ENCODE peak calls at places on chromosomes 2 and 18, in four cellular contexts. O is activated gamma-delta T cell; W is activated naive CD4-positive, alpha-beta T cell; Q is NK-92 treated with Interleukin-12 subunit alpha and Interleukin-12 subunit beta, amount 100 ng/mL, for 24 hours. S is an unnamed sample.

GRCh38 chr2:36468463-36469266 is 113.1 kb downstream of the CRIM1 start:
- DNase-seq in Q (no peak), W (no peak), O (no peak), S (no peak)

GRCh38 chr2:199458806-199459285 is 1.1 kb upstream of the SATB2 start:
- DNase-seq in Q (no peak), O (no peak), W (no peak), S (no peak)

GRCh38 chr2:27832396-27832795 is 57.8 kb downstream of the RBKS start:
- DNase-seq in W (no peak), O (no peak), Q (no peak), S (no peak)

GRCh38 chr18:63454497-63454896 is 22.3 kb upstream of the SERPINB5 start:
- DNase-seq in Q (no peak), W (no peak), O (no peak), S (no peak)

GRCh38 chr2:200703132-200703925 is 108.4 kb upstream of the BZW1 start:
- DNase-seq in Q (no peak), W (no peak), O (no peak), S (peak)

GRCh38 chr18:3998698-3999333 is 456.3 kb downstream of the DLGAP1 start:
- DNase-seq in O (no peak), Q (no peak), W (no peak), S (peak)

GRCh38 chr2:86393521-86394490 is 47.4 kb upstream of the KDM3A start:
- DNase-seq in O (no peak), W (no peak), Q (no peak), S (no peak)

GRCh38 chr2:121346886-121347285 is 61.9 kb upstream of the TFCP2L1 start:
- DNase-seq in W (no peak), Q (no peak), O (no peak), S (no peak)

GRCh38 chr2:58497189-58497588 is 256.1 kb upstream of the FANCL start:
- DNase-seq in W (no peak), Q (no peak), O (no peak), S (peak)

GRCh38 chr2:96109931-96110511 is 6.3 kb downstream of the ADRA2B start:
- DNase-seq in W (no peak), Q (no peak), O (no peak), S (no peak)

GRCh38 chr18:68219274-68219673 is 495.6 kb downstream of the TMX3 start:
- DNase-seq in Q (no peak), W (no peak), O (no peak), S (no peak)

GRCh38 chr18:79625195-79625923 is 54.2 kb upstream of the CTDP1 start:
- DNase-seq in W (no peak), O (no peak), Q (no peak), S (no peak)

GRCh38 chr2:183179156-183179555 is 54.9 kb downstream of the NUP35 start:
- DNase-seq in W (no peak), Q (no peak), O (no peak), S (peak)

GRCh38 chr2:44168684-44169154 is at the start of gene PPM1B:
- DNase-seq in W (peak), Q (peak), O (peak), S (no peak)

GRCh38 chr18:68484241-68484640 is 230.7 kb downstream of the TMX3 start:
- DNase-seq in O (no peak), Q (no peak), W (no peak), S (no peak)

GRCh38 chr2:7736646-7737305 is 819.6 kb downstream of the RNF144A start:
- DNase-seq in O (no peak), W (no peak), Q (no peak), S (peak)

S was measured in mesendoderm.